ENCODE peak calls at places on chromosomes 7 and 10, in six cellular contexts. W is GM12878, I is SK-N-SH, V is HepG2, S is H1, Z is K562. H is an unnamed sample.

GRCh38 chr10:72338180-72338579 is 16.5 kb downstream of the DNAJB12 start:
- DNase-seq in W (no peak), I (no peak), V (no peak), Z (no peak), S (no peak), H (no peak)

GRCh38 chr7:39758234-39758970 is 135.0 kb downstream of the RALA start:
- DNase-seq in Z (no peak), I (no peak), S (no peak), W (no peak), V (no peak), H (no peak)

GRCh38 chr7:140923358-140924006 is 1.2 kb downstream of the BRAF start:
- DNase-seq in S (no peak), Z (peak), I (peak), W (no peak), V (no peak), H (no peak)

GRCh38 chr10:71766717-71767419 is 6.5 kb downstream of the VSIR start:
- DNase-seq in I (no peak), Z (peak), V (peak), S (no peak), W (no peak), H (no peak)

GRCh38 chr10:111445709-111446108 is 368.9 kb downstream of the ADRA2A start:
- DNase-seq in I (no peak), W (no peak), V (no peak), S (no peak), Z (no peak), H (no peak)

GRCh38 chr10:87752571-87752970 is 65.5 kb downstream of the ATAD1 start:
- DNase-seq in V (no peak), I (no peak), Z (no peak), W (no peak), S (no peak), H (no peak)

GRCh38 chr7:91082854-91083495 is 181.3 kb upstream of the FZD1 start:
- DNase-seq in V (no peak), S (no peak), I (peak), Z (peak), W (no peak), H (no peak)

GRCh38 chr7:51187941-51188340 is 128.7 kb downstream of the COBL start:
- DNase-seq in Z (peak), I (peak), V (no peak), S (peak), W (no peak), H (no peak)

GRCh38 chr7:4995429-4995969 is 36.5 kb upstream of the MMD2 start:
- DNase-seq in Z (no peak), S (no peak), V (no peak), I (no peak), W (no peak), H (no peak)

GRCh38 chr7:22005151-22005550 is 59.5 kb upstream of the CDCA7L start:
- DNase-seq in V (no peak), Z (no peak), S (no peak), I (no peak), W (no peak), H (no peak)

GRCh38 chr10:26696786-26697162 is 727 bp upstream of the PDSS1 start:
- DNase-seq in I (no peak), S (no peak), V (no peak), Z (no peak), W (peak), H (peak)

GRCh38 chr7:74246497-74246896 is 7.7 kb downstream of the RFC2 start:
- DNase-seq in I (no peak), S (no peak), V (no peak), Z (no peak), W (no peak), H (no peak)

GRCh38 chr10:122495406-122496340 is 34.3 kb downstream of the HTRA1 start:
- DNase-seq in W (no peak), I (no peak), S (no peak), V (no peak), Z (no peak), H (no peak)
- TF ChIP-seq POLR2AphosphoS5 in W (no peak), I (no peak), S (no peak), V (no peak), Z (no peak), H (no peak)

GRCh38 chr7:3722396-3722846 is 421.4 kb downstream of the SDK1 start:
- DNase-seq in V (peak), I (peak), Z (peak), S (peak), W (no peak), H (no peak)
- TF ChIP-seq GABPA in V (no peak), I (no peak), Z (no peak), S (no peak), W (no peak), H (no peak)

GRCh38 chr10:121926669-121927360 is 1.0 kb downstream of the ATE1 start:
- DNase-seq in S (no peak), Z (peak), W (no peak), I (no peak), V (no peak), H (peak)
- TF ChIP-seq POLR2AphosphoS5 in S (no peak), Z (no peak), W (no peak), I (no peak), V (no peak), H (no peak)

GRCh38 chr10:93088466-93088865 is 14.8 kb downstream of the CYP26A1 start:
- DNase-seq in S (no peak), I (no peak), V (no peak), W (no peak), Z (no peak), H (no peak)
- TF ChIP-seq GABPA in S (no peak), I (no peak), V (no peak), W (no peak), Z (no peak), H (no peak)

H was measured in HL-60.